ENCODE peak calls at places on chromosomes 11 and 22, in ten cellular contexts. O is thoracic aorta, F is lung, A is body of pancreas, Y is HCT116, C is brain microvascular endothelial cell, W is right lobe of liver, L is gastrocnemius medialis, K is astrocyte, P is K562. Z is an unnamed sample. For H3K27me3, the result is how much of the 10 kb centered on the place peaks cover.

GRCh38 chr11:69498614-69499175 is 17.2 kb downstream of the LINC01488 start:
- DNase-seq in O (no peak), F (no peak), A (no peak), Y (no peak), C (no peak), W (no peak), L (no peak), K (no peak), P (no peak), Z (no peak)

GRCh38 chr22:24124247-24124646 is 57.0 kb upstream of the SUSD2 start:
- DNase-seq in O (no peak), F (no peak), A (no peak), Y (no peak), C (no peak), W (no peak), L (no peak), K (no peak), P (no peak), Z (no peak)

GRCh38 chr22:25492950-25493790 is 71.3 kb upstream of the GRK3 start:
- DNase-seq in O (no peak), F (no peak), A (peak), Y (no peak), C (no peak), W (no peak), L (no peak), K (no peak), P (no peak), Z (no peak)

GRCh38 chr22:27827586-27828213 is 26.1 kb upstream of the MN1 start:
- DNase-seq in O (no peak), F (no peak), A (no peak), Y (no peak), C (no peak), W (no peak), L (peak), K (no peak), P (no peak), Z (no peak)

GRCh38 chr22:23715811-23716355 is 25.1 kb downstream of the RGL4 start:
- DNase-seq in O (no peak), F (no peak), A (no peak), Y (no peak), C (no peak), W (no peak), L (no peak), K (no peak), P (peak), Z (no peak)

GRCh38 chr11:2767751-2768150 is 68.0 kb upstream of the KCNQ1OT1 start:
- DNase-seq in O (no peak), F (peak), A (no peak), Y (no peak), C (no peak), W (no peak), L (no peak), K (no peak), P (no peak), Z (no peak)

GRCh38 chr11:2368851-2369180 is 8.3 kb upstream of the CD81 start:
- DNase-seq in O (no peak), F (no peak), A (no peak), Y (no peak), C (no peak), W (no peak), L (no peak), K (no peak), P (no peak), Z (no peak)

GRCh38 chr11:1643146-1643690 is 13.6 kb downstream of the KRTAP5-5 start:
- DNase-seq in O (no peak), F (no peak), A (no peak), Y (no peak), C (no peak), W (no peak), L (no peak), K (no peak), P (no peak), Z (no peak)

GRCh38 chr11:128549256-128549944 is 38.0 kb downstream of the ETS1 start:
- DNase-seq in O (no peak), F (no peak), A (peak), Y (no peak), C (peak), W (peak), L (peak), K (no peak), P (no peak), Z (no peak)

GRCh38 chr11:31492320-31492913 is 17.0 kb downstream of the IMMP1L start:
- DNase-seq in O (no peak), F (no peak), A (peak), Y (no peak), C (peak), W (no peak), L (no peak), K (peak), P (no peak), Z (no peak)

GRCh38 chr22:45441158-45441557 is 27.7 kb downstream of the RIBC2 start:
- DNase-seq in O (no peak), F (peak), A (peak), Y (peak), C (peak), W (peak), L (peak), K (no peak), P (peak), Z (no peak)

GRCh38 chr11:31397239-31397834 is 27.7 kb downstream of the DNAJC24 start:
- DNase-seq in O (no peak), F (no peak), A (no peak), Y (no peak), C (no peak), W (no peak), L (no peak), K (no peak), P (peak), Z (no peak)

GRCh38 chr11:64239662-64240466 is 1.0 kb upstream of the FKBP2 start:
- DNase-seq in O (no peak), F (no peak), A (peak), Y (no peak), C (no peak), W (peak), L (no peak), K (no peak), P (peak), Z (no peak)

GRCh38 chr11:100791873-100792272 is 104.8 kb downstream of the ARHGAP42 start:
- DNase-seq in O (no peak), F (no peak), A (no peak), Y (no peak), C (no peak), W (no peak), L (no peak), K (no peak), P (no peak), Z (no peak)

GRCh38 chr22:30755760-30756124 is 61.1 kb downstream of the OSBP2 start:
- DNase-seq in O (no peak), F (no peak), A (no peak), Y (no peak), C (no peak), W (no peak), L (no peak), K (no peak), P (no peak), Z (no peak)

GRCh38 chr11:66335531-66336233 is 552 bp downstream of the RIN1 start:
- DNase-seq in O (no peak), F (no peak), A (no peak), Y (no peak), C (peak), W (no peak), L (peak), K (peak), P (no peak), Z (no peak)

GRCh38 chr11:11816511-11817319 is 25.1 kb upstream of the USP47 start:
- DNase-seq in O (no peak), F (no peak), A (no peak), Y (no peak), C (no peak), W (no peak), L (no peak), K (no peak), P (no peak), Z (no peak)

GRCh38 chr11:68099474-68100405 is 21.4 kb downstream of the CHKA start:
- DNase-seq in O (no peak), F (peak), A (peak), Y (no peak), C (no peak), W (peak), L (no peak), K (peak), P (peak), Z (no peak)

DNA sequence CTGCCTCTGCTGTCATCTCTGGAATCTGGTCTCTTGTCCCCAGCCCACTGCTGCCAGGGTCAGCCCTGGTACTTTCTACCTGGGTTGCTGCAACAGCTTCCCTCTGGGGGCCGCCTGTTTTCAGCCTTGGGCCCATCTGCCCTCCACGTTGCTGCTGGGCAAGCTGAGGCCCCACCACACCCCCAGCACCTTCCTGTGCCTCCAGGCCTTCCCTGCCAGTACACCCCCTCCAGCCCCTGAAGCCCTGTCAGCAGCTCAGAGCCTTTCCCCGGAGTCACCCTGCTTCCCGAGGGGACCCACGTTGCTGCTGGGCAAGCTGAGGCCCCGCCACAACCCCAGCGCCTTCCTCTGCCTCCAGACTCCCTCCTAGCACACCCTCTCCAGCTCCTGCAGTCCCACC is 3.3 kb upstream of the SAMM50 start:
- DNase-seq in O (no peak), F (no peak), A (no peak), Y (no peak), C (no peak), W (no peak), L (no peak), K (no peak), P (no peak), Z (no peak)
- H3K27me3 ChIP-seq in O (under half), F (under half), A (under half), Y (under half), C (under half), W (under half), L (under half), K (under half), P (under half), Z (under half)

DNA sequence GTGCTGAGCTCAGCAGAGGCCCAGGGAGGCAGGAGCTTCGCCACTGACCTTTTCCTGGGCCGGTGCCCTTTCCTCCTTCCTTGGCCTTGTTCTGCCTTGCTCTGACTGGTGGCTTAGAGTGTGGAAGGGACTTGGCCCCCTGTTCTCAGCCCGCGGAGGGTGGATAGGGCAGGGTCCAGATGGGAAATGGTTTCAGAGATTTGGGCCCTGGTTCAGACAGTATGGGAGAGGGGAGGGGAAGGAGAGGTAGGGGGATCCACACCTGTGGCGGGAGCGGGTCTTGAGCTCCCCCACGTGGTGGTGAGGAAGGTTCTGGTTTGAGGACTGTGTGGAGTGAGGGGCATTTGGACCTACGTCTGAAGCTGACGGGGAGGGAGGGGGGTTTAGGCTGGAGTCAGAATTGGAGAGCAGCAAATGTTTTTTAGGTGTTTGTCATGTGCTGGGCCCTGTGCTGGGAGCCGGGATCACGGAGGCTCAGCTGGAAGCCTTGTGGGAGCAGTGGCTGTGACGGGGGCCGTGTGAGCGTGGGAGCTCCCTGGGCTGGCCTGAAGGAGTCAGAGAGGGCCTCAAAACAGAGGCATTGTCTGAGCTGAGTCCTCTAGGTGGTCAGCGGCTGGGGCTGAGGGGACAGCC is 27.2 kb downstream of the SHANK3 start:
- DNase-seq in O (no peak), F (no peak), A (no peak), Y (no peak), C (no peak), W (peak), L (no peak), K (no peak), P (peak), Z (no peak)
- TF ChIP-seq CTCF in O (no peak), F (no peak), A (no peak), Y (peak), C (peak), W (no peak), L (no peak), K (peak), P (peak), Z (no peak)

DNA sequence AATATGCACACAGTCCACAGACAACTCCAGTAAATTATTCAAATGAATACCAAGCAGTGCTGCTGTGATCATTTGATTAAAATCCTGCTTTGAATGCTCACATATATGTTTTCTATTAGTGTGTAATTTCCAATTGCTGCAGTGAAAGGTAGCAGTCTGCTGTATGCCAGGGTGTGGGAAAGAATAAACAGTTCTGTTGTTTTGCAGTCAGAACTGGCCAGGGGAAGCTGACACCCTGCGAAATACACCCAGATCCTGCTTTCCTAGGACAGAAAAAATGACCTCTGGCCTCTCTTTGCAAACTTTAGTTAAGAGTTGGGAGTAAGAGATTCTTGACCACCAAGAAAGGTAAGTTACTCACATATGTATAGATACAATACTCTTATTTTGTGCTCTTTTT is 217.7 kb downstream of the FAM76B start:
- DNase-seq in O (no peak), F (no peak), A (no peak), Y (no peak), C (no peak), W (no peak), L (no peak), K (no peak), P (no peak), Z (no peak)
- H3K27me3 ChIP-seq in O (under half), F (under half), A (under half), Y (under half), C (under half), W (under half), L (under half), K (under half), P (under half), Z (under half)

DNA sequence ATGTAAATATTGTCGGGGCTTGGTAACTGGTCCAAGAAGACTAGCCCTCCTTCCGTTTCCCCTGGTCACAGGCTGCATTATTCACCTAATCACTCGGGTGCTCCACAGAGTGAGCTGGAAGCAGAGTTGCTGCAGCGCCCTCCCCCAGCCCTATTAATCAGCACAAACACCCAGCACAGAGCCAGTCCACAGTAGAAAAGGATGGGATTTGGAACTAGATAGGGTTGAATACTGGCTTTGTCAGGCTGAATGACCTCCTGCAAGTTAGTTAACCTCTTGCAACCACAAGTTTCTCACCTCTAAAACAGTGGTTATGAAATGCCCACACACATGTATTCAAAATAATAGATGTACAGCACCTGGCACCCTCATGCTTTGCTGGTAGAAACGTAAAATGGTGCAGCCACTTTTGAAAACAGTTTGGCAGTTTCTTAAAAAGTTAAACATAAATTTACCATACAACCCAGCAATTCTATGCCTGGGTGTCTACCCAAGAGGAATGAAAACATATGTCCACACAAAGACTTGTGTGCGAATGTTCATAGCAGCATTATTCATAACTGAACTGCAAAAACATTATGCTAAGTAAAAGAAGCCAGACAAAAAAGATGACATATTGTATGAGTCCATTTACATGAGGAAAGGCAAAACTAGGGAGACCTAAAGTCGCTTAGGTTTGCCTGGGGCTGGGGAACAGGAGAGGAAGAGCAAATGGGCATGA is 31.7 kb upstream of the APLP2 start:
- DNase-seq in O (no peak), F (no peak), A (no peak), Y (no peak), C (peak), W (no peak), L (no peak), K (peak), P (peak), Z (no peak)
- TF ChIP-seq CTCF in O (no peak), F (no peak), A (no peak), Y (no peak), C (no peak), W (no peak), L (no peak), K (no peak), P (no peak), Z (no peak)

GRCh38 chr22:37274380-37274862 is 7.9 kb upstream of the CYTH4 start:
- DNase-seq in O (no peak), F (no peak), A (peak), Y (no peak), C (no peak), W (peak), L (peak), K (no peak), P (no peak), Z (no peak)

GRCh38 chr22:37275622-37276021 is 6.7 kb upstream of the CYTH4 start:
- DNase-seq in O (no peak), F (no peak), A (no peak), Y (no peak), C (no peak), W (no peak), L (no peak), K (no peak), P (no peak), Z (no peak)

GRCh38 chr22:37276771-37277170 is 5.5 kb upstream of the CYTH4 start:
- DNase-seq in O (no peak), F (no peak), A (no peak), Y (no peak), C (peak), W (peak), L (no peak), K (no peak), P (no peak), Z (no peak)

GRCh38 chr22:37273846-37274225 is 8.5 kb upstream of the CYTH4 start:
- DNase-seq in O (no peak), F (no peak), A (no peak), Y (no peak), C (no peak), W (peak), L (no peak), K (no peak), P (no peak), Z (no peak)

DNA sequence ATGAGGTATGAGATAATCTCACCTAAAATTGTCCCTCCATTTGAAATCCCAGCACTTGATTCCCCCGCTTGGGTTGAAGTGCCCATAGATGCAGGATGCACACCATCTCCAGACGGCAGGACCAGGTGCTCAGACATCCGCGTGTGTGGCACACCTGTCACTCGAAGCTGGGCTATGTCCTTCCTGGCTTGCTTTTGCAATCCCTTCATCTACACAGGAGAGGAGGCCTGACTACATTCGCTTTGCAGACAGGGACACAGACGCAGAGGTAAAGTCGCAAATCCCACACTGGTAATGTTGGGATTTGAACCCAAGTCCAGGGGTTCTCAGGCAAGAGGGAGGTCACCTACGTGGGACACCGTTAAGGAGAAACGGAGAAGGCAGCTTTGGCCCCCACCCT is 7.2 kb upstream of the CYTH4 start:
- DNase-seq in O (no peak), F (no peak), A (no peak), Y (no peak), C (no peak), W (peak), L (no peak), K (no peak), P (no peak), Z (no peak)
- H3K27me3 ChIP-seq in O (under half), F (under half), A (under half), Y (under half), C (under half), W (under half), L (under half), K (under half), P (under half), Z (under half)

GRCh38 chr11:119696378-119697157 is 32.4 kb downstream of the NECTIN1 start:
- DNase-seq in O (no peak), F (no peak), A (no peak), Y (no peak), C (no peak), W (no peak), L (no peak), K (no peak), P (peak), Z (no peak)
- TF ChIP-seq CTCF in O (no peak), F (no peak), A (no peak), Y (no peak), C (no peak), W (no peak), L (no peak), K (no peak), P (no peak), Z (no peak)